ENCODE peak calls at places on chromosomes 13 and 19, in five cellular contexts. I is A549; F is effector CD4-positive, alpha-beta T cell; X is OCI-LY7; C is cardiac fibroblast. P is an unnamed sample.

GRCh38 chr19:6455924-6456323 is 3.7 kb downstream of the SLC25A23 start:
- DNase-seq in I (no peak), F (no peak), X (no peak), C (no peak), P (no peak)

GRCh38 chr13:99062593-99062992 is 84.7 kb upstream of the DOCK9 start:
- DNase-seq in I (no peak), F (no peak), X (no peak), C (peak), P (no peak)

GRCh38 chr19:36638862-36639510 is 27.7 kb downstream of the ZNF461 start:
- DNase-seq in I (peak), F (no peak), X (no peak), C (peak), P (no peak)

GRCh38 chr19:17332677-17333581 is 1.7 kb downstream of the ANO8 start:
- DNase-seq in I (peak), F (no peak), X (peak), C (peak), P (peak)

GRCh38 chr13:101576452-101576851 is 124.0 kb downstream of the ITGBL1 start:
- DNase-seq in I (peak), F (no peak), X (no peak), C (peak), P (no peak)

GRCh38 chr13:46604226-46604968 is 51.4 kb downstream of the LRCH1 start:
- DNase-seq in I (no peak), F (no peak), X (no peak), C (no peak), P (no peak)

GRCh38 chr13:23321534-23322241 is 111.8 kb downstream of the SACS start:
- DNase-seq in I (peak), F (no peak), X (no peak), C (peak), P (peak)

GRCh38 chr13:89372193-89372592 is 1701.0 kb downstream of the SLITRK5 start:
- DNase-seq in I (no peak), F (no peak), X (no peak), C (no peak), P (no peak)

GRCh38 chr19:12791345-12792047 is at the start of gene JUNB:
- DNase-seq in I (peak), F (peak), X (peak), C (peak), P (peak)

P was measured in GM12865.